ENCODE peak calls at places on chromosome 2, in nine cellular contexts. One of them, this sample, is unnamed.

GRCh38 chr2:9775351-9775750 is 67.9 kb upstream of the TAF1B start:
- DNase-seq in CD8-positive, alpha-beta memory T cell: no peak
- DNase-seq in stimulated activated naive CD8-positive, alpha-beta T cell treated with anti-CD3 and anti-CD28 coated beads, Interleukin-15, Interleukin-2, amounts not matched to agents 100 U/mL and 50 U/mL, for 24 hours: no peak
- DNase-seq in NCI-H2081 treated with DMSO at 0.1 percent for 48 hours: no peak
- DNase-seq in nucleus accumbens: no peak
- DNase-seq in CD4-positive, alpha-beta T cell: no peak
- DNase-seq in activated naive CD4-positive, alpha-beta T cell treated with anti-CD3 and anti-CD28 coated beads, Interleukin-2, amount 50 U/mL, for 16 hours: no peak
- DNase-seq in activated T-cell treated with anti-CD3 and anti-CD28 coated beads for 1 hour: no peak
- DNase-seq in naive thymus-derived CD4-positive, alpha-beta T cell: no peak
- DNase-seq in this sample: no peak

GRCh38 chr2:109123586-109124201 is 5.3 kb upstream of the SH3RF3 start:
- DNase-seq in CD8-positive, alpha-beta memory T cell: no peak
- DNase-seq in stimulated activated naive CD8-positive, alpha-beta T cell treated with anti-CD3 and anti-CD28 coated beads, Interleukin-15, Interleukin-2, amounts not matched to agents 100 U/mL and 50 U/mL, for 24 hours: no peak
- DNase-seq in NCI-H2081 treated with DMSO at 0.1 percent for 48 hours: no peak
- DNase-seq in nucleus accumbens: no peak
- DNase-seq in CD4-positive, alpha-beta T cell: no peak
- DNase-seq in activated naive CD4-positive, alpha-beta T cell treated with anti-CD3 and anti-CD28 coated beads, Interleukin-2, amount 50 U/mL, for 16 hours: no peak
- DNase-seq in activated T-cell treated with anti-CD3 and anti-CD28 coated beads for 1 hour: no peak
- DNase-seq in naive thymus-derived CD4-positive, alpha-beta T cell: no peak
- DNase-seq in this sample: no peak

GRCh38 chr2:27992787-27993747 is 102.5 kb downstream of the BABAM2 start:
- DNase-seq in CD8-positive, alpha-beta memory T cell: no peak
- DNase-seq in stimulated activated naive CD8-positive, alpha-beta T cell treated with anti-CD3 and anti-CD28 coated beads, Interleukin-15, Interleukin-2, amounts not matched to agents 100 U/mL and 50 U/mL, for 24 hours: no peak
- DNase-seq in NCI-H2081 treated with DMSO at 0.1 percent for 48 hours: no peak
- DNase-seq in nucleus accumbens: no peak
- DNase-seq in CD4-positive, alpha-beta T cell: no peak
- DNase-seq in activated naive CD4-positive, alpha-beta T cell treated with anti-CD3 and anti-CD28 coated beads, Interleukin-2, amount 50 U/mL, for 16 hours: no peak
- DNase-seq in activated T-cell treated with anti-CD3 and anti-CD28 coated beads for 1 hour: no peak
- DNase-seq in naive thymus-derived CD4-positive, alpha-beta T cell: no peak
- DNase-seq in this sample: no peak

GRCh38 chr2:9201185-9201891 is 5.3 kb upstream of the ASAP2 start:
- DNase-seq in CD8-positive, alpha-beta memory T cell: no peak
- DNase-seq in stimulated activated naive CD8-positive, alpha-beta T cell treated with anti-CD3 and anti-CD28 coated beads, Interleukin-15, Interleukin-2, amounts not matched to agents 100 U/mL and 50 U/mL, for 24 hours: no peak
- DNase-seq in NCI-H2081 treated with DMSO at 0.1 percent for 48 hours: no peak
- DNase-seq in nucleus accumbens: no peak
- DNase-seq in CD4-positive, alpha-beta T cell: no peak
- DNase-seq in activated naive CD4-positive, alpha-beta T cell treated with anti-CD3 and anti-CD28 coated beads, Interleukin-2, amount 50 U/mL, for 16 hours: no peak
- DNase-seq in activated T-cell treated with anti-CD3 and anti-CD28 coated beads for 1 hour: no peak
- DNase-seq in naive thymus-derived CD4-positive, alpha-beta T cell: no peak
- DNase-seq in this sample: no peak

GRCh38 chr2:36403675-36404230 is 48.2 kb downstream of the CRIM1 start:
- DNase-seq in CD8-positive, alpha-beta memory T cell: no peak
- DNase-seq in stimulated activated naive CD8-positive, alpha-beta T cell treated with anti-CD3 and anti-CD28 coated beads, Interleukin-15, Interleukin-2, amounts not matched to agents 100 U/mL and 50 U/mL, for 24 hours: no peak
- DNase-seq in NCI-H2081 treated with DMSO at 0.1 percent for 48 hours: no peak
- DNase-seq in nucleus accumbens: no peak
- DNase-seq in CD4-positive, alpha-beta T cell: no peak
- DNase-seq in activated naive CD4-positive, alpha-beta T cell treated with anti-CD3 and anti-CD28 coated beads, Interleukin-2, amount 50 U/mL, for 16 hours: no peak
- DNase-seq in activated T-cell treated with anti-CD3 and anti-CD28 coated beads for 1 hour: no peak
- DNase-seq in naive thymus-derived CD4-positive, alpha-beta T cell: no peak
- DNase-seq in this sample: no peak

GRCh38 chr2:74327205-74327604 is 16.0 kb downstream of the SLC4A5 start:
- DNase-seq in CD8-positive, alpha-beta memory T cell: no peak
- DNase-seq in stimulated activated naive CD8-positive, alpha-beta T cell treated with anti-CD3 and anti-CD28 coated beads, Interleukin-15, Interleukin-2, amounts not matched to agents 100 U/mL and 50 U/mL, for 24 hours: no peak
- DNase-seq in NCI-H2081 treated with DMSO at 0.1 percent for 48 hours: no peak
- DNase-seq in nucleus accumbens: no peak
- DNase-seq in CD4-positive, alpha-beta T cell: no peak
- DNase-seq in activated naive CD4-positive, alpha-beta T cell treated with anti-CD3 and anti-CD28 coated beads, Interleukin-2, amount 50 U/mL, for 16 hours: no peak
- DNase-seq in activated T-cell treated with anti-CD3 and anti-CD28 coated beads for 1 hour: no peak
- DNase-seq in naive thymus-derived CD4-positive, alpha-beta T cell: no peak
- DNase-seq in this sample: no peak

GRCh38 chr2:132609101-132609890 is 60.7 kb downstream of the LYPD1 start:
- DNase-seq in CD8-positive, alpha-beta memory T cell: no peak
- DNase-seq in stimulated activated naive CD8-positive, alpha-beta T cell treated with anti-CD3 and anti-CD28 coated beads, Interleukin-15, Interleukin-2, amounts not matched to agents 100 U/mL and 50 U/mL, for 24 hours: no peak
- DNase-seq in NCI-H2081 treated with DMSO at 0.1 percent for 48 hours: no peak
- DNase-seq in nucleus accumbens: no peak
- DNase-seq in CD4-positive, alpha-beta T cell: no peak
- DNase-seq in activated naive CD4-positive, alpha-beta T cell treated with anti-CD3 and anti-CD28 coated beads, Interleukin-2, amount 50 U/mL, for 16 hours: no peak
- DNase-seq in activated T-cell treated with anti-CD3 and anti-CD28 coated beads for 1 hour: no peak
- DNase-seq in naive thymus-derived CD4-positive, alpha-beta T cell: no peak
- DNase-seq in this sample: no peak

GRCh38 chr2:98936917-98937351 is 909 bp upstream of the CRACDL start:
- DNase-seq in CD8-positive, alpha-beta memory T cell: no peak
- DNase-seq in stimulated activated naive CD8-positive, alpha-beta T cell treated with anti-CD3 and anti-CD28 coated beads, Interleukin-15, Interleukin-2, amounts not matched to agents 100 U/mL and 50 U/mL, for 24 hours: peak
- DNase-seq in NCI-H2081 treated with DMSO at 0.1 percent for 48 hours: no peak
- DNase-seq in nucleus accumbens: no peak
- DNase-seq in CD4-positive, alpha-beta T cell: no peak
- DNase-seq in activated naive CD4-positive, alpha-beta T cell treated with anti-CD3 and anti-CD28 coated beads, Interleukin-2, amount 50 U/mL, for 16 hours: no peak
- DNase-seq in activated T-cell treated with anti-CD3 and anti-CD28 coated beads for 1 hour: no peak
- DNase-seq in naive thymus-derived CD4-positive, alpha-beta T cell: no peak
- DNase-seq in this sample: no peak

GRCh38 chr2:72148975-72149555 is 1.4 kb upstream of the CYP26B1 start:
- DNase-seq in CD8-positive, alpha-beta memory T cell: no peak
- DNase-seq in stimulated activated naive CD8-positive, alpha-beta T cell treated with anti-CD3 and anti-CD28 coated beads, Interleukin-15, Interleukin-2, amounts not matched to agents 100 U/mL and 50 U/mL, for 24 hours: peak
- DNase-seq in NCI-H2081 treated with DMSO at 0.1 percent for 48 hours: no peak
- DNase-seq in nucleus accumbens: no peak
- DNase-seq in CD4-positive, alpha-beta T cell: no peak
- DNase-seq in activated naive CD4-positive, alpha-beta T cell treated with anti-CD3 and anti-CD28 coated beads, Interleukin-2, amount 50 U/mL, for 16 hours: peak
- DNase-seq in activated T-cell treated with anti-CD3 and anti-CD28 coated beads for 1 hour: no peak
- DNase-seq in naive thymus-derived CD4-positive, alpha-beta T cell: no peak
- DNase-seq in this sample: peak

GRCh38 chr2:185188656-185189055 is 549.9 kb upstream of the FSIP2 start:
- DNase-seq in CD8-positive, alpha-beta memory T cell: no peak
- DNase-seq in stimulated activated naive CD8-positive, alpha-beta T cell treated with anti-CD3 and anti-CD28 coated beads, Interleukin-15, Interleukin-2, amounts not matched to agents 100 U/mL and 50 U/mL, for 24 hours: no peak
- DNase-seq in NCI-H2081 treated with DMSO at 0.1 percent for 48 hours: no peak
- DNase-seq in nucleus accumbens: no peak
- DNase-seq in CD4-positive, alpha-beta T cell: no peak
- DNase-seq in activated naive CD4-positive, alpha-beta T cell treated with anti-CD3 and anti-CD28 coated beads, Interleukin-2, amount 50 U/mL, for 16 hours: no peak
- DNase-seq in activated T-cell treated with anti-CD3 and anti-CD28 coated beads for 1 hour: no peak
- DNase-seq in naive thymus-derived CD4-positive, alpha-beta T cell: no peak
- DNase-seq in this sample: no peak

GRCh38 chr2:72108121-72108520 is 39.5 kb downstream of the CYP26B1 start:
- DNase-seq in CD8-positive, alpha-beta memory T cell: no peak
- DNase-seq in stimulated activated naive CD8-positive, alpha-beta T cell treated with anti-CD3 and anti-CD28 coated beads, Interleukin-15, Interleukin-2, amounts not matched to agents 100 U/mL and 50 U/mL, for 24 hours: no peak
- DNase-seq in NCI-H2081 treated with DMSO at 0.1 percent for 48 hours: no peak
- DNase-seq in nucleus accumbens: no peak
- DNase-seq in CD4-positive, alpha-beta T cell: no peak
- DNase-seq in activated naive CD4-positive, alpha-beta T cell treated with anti-CD3 and anti-CD28 coated beads, Interleukin-2, amount 50 U/mL, for 16 hours: no peak
- DNase-seq in activated T-cell treated with anti-CD3 and anti-CD28 coated beads for 1 hour: no peak
- DNase-seq in naive thymus-derived CD4-positive, alpha-beta T cell: no peak
- DNase-seq in this sample: no peak

GRCh38 chr2:234496835-234497591 is at the start of gene ARL4C:
- DNase-seq in CD8-positive, alpha-beta memory T cell: peak
- DNase-seq in stimulated activated naive CD8-positive, alpha-beta T cell treated with anti-CD3 and anti-CD28 coated beads, Interleukin-15, Interleukin-2, amounts not matched to agents 100 U/mL and 50 U/mL, for 24 hours: peak
- DNase-seq in NCI-H2081 treated with DMSO at 0.1 percent for 48 hours: no peak
- DNase-seq in nucleus accumbens: no peak
- DNase-seq in CD4-positive, alpha-beta T cell: peak
- DNase-seq in activated naive CD4-positive, alpha-beta T cell treated with anti-CD3 and anti-CD28 coated beads, Interleukin-2, amount 50 U/mL, for 16 hours: peak
- DNase-seq in activated T-cell treated with anti-CD3 and anti-CD28 coated beads for 1 hour: peak
- DNase-seq in naive thymus-derived CD4-positive, alpha-beta T cell: peak
- DNase-seq in this sample: peak

GRCh38 chr2:229586012-229586411 is 128.3 kb downstream of the DNER start:
- DNase-seq in CD8-positive, alpha-beta memory T cell: no peak
- DNase-seq in stimulated activated naive CD8-positive, alpha-beta T cell treated with anti-CD3 and anti-CD28 coated beads, Interleukin-15, Interleukin-2, amounts not matched to agents 100 U/mL and 50 U/mL, for 24 hours: no peak
- DNase-seq in NCI-H2081 treated with DMSO at 0.1 percent for 48 hours: no peak
- DNase-seq in nucleus accumbens: no peak
- DNase-seq in CD4-positive, alpha-beta T cell: no peak
- DNase-seq in activated naive CD4-positive, alpha-beta T cell treated with anti-CD3 and anti-CD28 coated beads, Interleukin-2, amount 50 U/mL, for 16 hours: no peak
- DNase-seq in activated T-cell treated with anti-CD3 and anti-CD28 coated beads for 1 hour: no peak
- DNase-seq in naive thymus-derived CD4-positive, alpha-beta T cell: no peak
- DNase-seq in this sample: no peak

GRCh38 chr2:72104821-72105588 is 42.7 kb downstream of the CYP26B1 start:
- DNase-seq in CD8-positive, alpha-beta memory T cell: no peak
- DNase-seq in stimulated activated naive CD8-positive, alpha-beta T cell treated with anti-CD3 and anti-CD28 coated beads, Interleukin-15, Interleukin-2, amounts not matched to agents 100 U/mL and 50 U/mL, for 24 hours: no peak
- DNase-seq in NCI-H2081 treated with DMSO at 0.1 percent for 48 hours: no peak
- DNase-seq in nucleus accumbens: no peak
- DNase-seq in CD4-positive, alpha-beta T cell: no peak
- DNase-seq in activated naive CD4-positive, alpha-beta T cell treated with anti-CD3 and anti-CD28 coated beads, Interleukin-2, amount 50 U/mL, for 16 hours: no peak
- DNase-seq in activated T-cell treated with anti-CD3 and anti-CD28 coated beads for 1 hour: no peak
- DNase-seq in naive thymus-derived CD4-positive, alpha-beta T cell: no peak
- DNase-seq in this sample: no peak

GRCh38 chr2:224222320-224222719 is 179.6 kb downstream of the FAM124B start:
- DNase-seq in CD8-positive, alpha-beta memory T cell: no peak
- DNase-seq in stimulated activated naive CD8-positive, alpha-beta T cell treated with anti-CD3 and anti-CD28 coated beads, Interleukin-15, Interleukin-2, amounts not matched to agents 100 U/mL and 50 U/mL, for 24 hours: no peak
- DNase-seq in NCI-H2081 treated with DMSO at 0.1 percent for 48 hours: no peak
- DNase-seq in nucleus accumbens: no peak
- DNase-seq in CD4-positive, alpha-beta T cell: no peak
- DNase-seq in activated naive CD4-positive, alpha-beta T cell treated with anti-CD3 and anti-CD28 coated beads, Interleukin-2, amount 50 U/mL, for 16 hours: no peak
- DNase-seq in activated T-cell treated with anti-CD3 and anti-CD28 coated beads for 1 hour: no peak
- DNase-seq in naive thymus-derived CD4-positive, alpha-beta T cell: no peak
- DNase-seq in this sample: no peak

GRCh38 chr2:98455494-98455976 is 10.9 kb downstream of the INPP4A start:
- DNase-seq in CD8-positive, alpha-beta memory T cell: peak
- DNase-seq in stimulated activated naive CD8-positive, alpha-beta T cell treated with anti-CD3 and anti-CD28 coated beads, Interleukin-15, Interleukin-2, amounts not matched to agents 100 U/mL and 50 U/mL, for 24 hours: peak
- DNase-seq in NCI-H2081 treated with DMSO at 0.1 percent for 48 hours: no peak
- DNase-seq in nucleus accumbens: no peak
- DNase-seq in CD4-positive, alpha-beta T cell: no peak
- DNase-seq in activated naive CD4-positive, alpha-beta T cell treated with anti-CD3 and anti-CD28 coated beads, Interleukin-2, amount 50 U/mL, for 16 hours: no peak
- DNase-seq in activated T-cell treated with anti-CD3 and anti-CD28 coated beads for 1 hour: no peak
- DNase-seq in naive thymus-derived CD4-positive, alpha-beta T cell: no peak
- DNase-seq in this sample: no peak

GRCh38 chr2:155727097-155727906 is 605.2 kb downstream of the NR4A2 start:
- DNase-seq in CD8-positive, alpha-beta memory T cell: no peak
- DNase-seq in stimulated activated naive CD8-positive, alpha-beta T cell treated with anti-CD3 and anti-CD28 coated beads, Interleukin-15, Interleukin-2, amounts not matched to agents 100 U/mL and 50 U/mL, for 24 hours: no peak
- DNase-seq in NCI-H2081 treated with DMSO at 0.1 percent for 48 hours: no peak
- DNase-seq in nucleus accumbens: no peak
- DNase-seq in CD4-positive, alpha-beta T cell: no peak
- DNase-seq in activated naive CD4-positive, alpha-beta T cell treated with anti-CD3 and anti-CD28 coated beads, Interleukin-2, amount 50 U/mL, for 16 hours: no peak
- DNase-seq in activated T-cell treated with anti-CD3 and anti-CD28 coated beads for 1 hour: no peak
- DNase-seq in naive thymus-derived CD4-positive, alpha-beta T cell: no peak
- DNase-seq in this sample: no peak

GRCh38 chr2:58598171-58598570 is 357.0 kb upstream of the FANCL start:
- DNase-seq in CD8-positive, alpha-beta memory T cell: no peak
- DNase-seq in stimulated activated naive CD8-positive, alpha-beta T cell treated with anti-CD3 and anti-CD28 coated beads, Interleukin-15, Interleukin-2, amounts not matched to agents 100 U/mL and 50 U/mL, for 24 hours: no peak
- DNase-seq in NCI-H2081 treated with DMSO at 0.1 percent for 48 hours: no peak
- DNase-seq in nucleus accumbens: no peak
- DNase-seq in CD4-positive, alpha-beta T cell: no peak
- DNase-seq in activated naive CD4-positive, alpha-beta T cell treated with anti-CD3 and anti-CD28 coated beads, Interleukin-2, amount 50 U/mL, for 16 hours: no peak
- DNase-seq in activated T-cell treated with anti-CD3 and anti-CD28 coated beads for 1 hour: no peak
- DNase-seq in naive thymus-derived CD4-positive, alpha-beta T cell: no peak
- DNase-seq in this sample: no peak